ENCODE peak calls at places on chromosomes 3 and 15, in nine cellular contexts. M, J, D, U, O, I, S, Q and A are unnamed samples.

GRCh38 chr3:122299872-122300460 is 25.1 kb upstream of the CSTA start:
- DNase-seq in M (no peak), J (no peak), D (peak), U (no peak), O (peak), I (no peak), S (no peak), Q (peak), A (no peak)

GRCh38 chr15:61011576-61012336 is 217.3 kb downstream of the RORA start:
- DNase-seq in M (no peak), J (no peak), D (no peak), U (no peak), O (no peak), I (no peak), S (no peak), Q (no peak), A (no peak)

GRCh38 chr3:157103280-157103679 is 56.7 kb downstream of the CCNL1 start:
- DNase-seq in M (no peak), J (no peak), D (no peak), U (no peak), O (no peak), I (no peak), S (no peak), Q (no peak), A (peak)

GRCh38 chr15:79431636-79432344 is at the start of gene MINAR1:
- DNase-seq in M (no peak), J (no peak), D (no peak), U (no peak), O (no peak), I (no peak), S (no peak), Q (peak), A (peak)

GRCh38 chr3:38628835-38629234 is 20.7 kb downstream of the SCN5A start:
- DNase-seq in M (no peak), J (no peak), D (no peak), U (no peak), O (no peak), I (no peak), S (no peak), Q (no peak), A (no peak)

GRCh38 chr15:34248190-34248589 is 23.4 kb downstream of the EMC4 start:
- DNase-seq in M (no peak), J (no peak), D (no peak), U (no peak), O (no peak), I (no peak), S (no peak), Q (no peak), A (no peak)

GRCh38 chr3:15579071-15579470 is 22.3 kb downstream of the HACL1 start:
- DNase-seq in M (no peak), J (no peak), D (no peak), U (no peak), O (no peak), I (no peak), S (no peak), Q (no peak), A (no peak)

GRCh38 chr15:86063328-86064180 is 16.1 kb upstream of the AGBL1 start:
- DNase-seq in M (no peak), J (no peak), D (no peak), U (no peak), O (no peak), I (no peak), S (no peak), Q (no peak), A (no peak)

GRCh38 chr15:99009741-99010370 is 2.3 kb upstream of the PGPEP1L start:
- DNase-seq in M (no peak), J (no peak), D (no peak), U (no peak), O (no peak), I (no peak), S (no peak), Q (no peak), A (no peak)

GRCh38 chr15:29045717-29046116 is 159.9 kb downstream of the APBA2 start:
- DNase-seq in M (no peak), J (no peak), D (peak), U (no peak), O (no peak), I (no peak), S (no peak), Q (peak), A (no peak)

GRCh38 chr3:56180433-56180832 is 287.8 kb downstream of the ERC2 start:
- DNase-seq in M (no peak), J (no peak), D (no peak), U (no peak), O (no peak), I (no peak), S (no peak), Q (no peak), A (no peak)

GRCh38 chr15:45393851-45394250 is 15.5 kb upstream of the GATM start:
- DNase-seq in M (no peak), J (peak), D (peak), U (no peak), O (no peak), I (no peak), S (no peak), Q (peak), A (no peak)

GRCh38 chr3:186935133-186935532 is 4.8 kb downstream of the ST6GAL1 start:
- DNase-seq in M (no peak), J (no peak), D (no peak), U (no peak), O (no peak), I (no peak), S (no peak), Q (no peak), A (no peak)